ENCODE peak calls at places on chromosomes 11 and 22, in five cellular contexts. Q is activated T-helper 1 cell treated with anti-CD3 and anti-CD28 coated beads, Interleukin-2, amount 50 U/mL, for 16 hours; F is NCI-H2029; X is tibial nerve; E is T1000. Y is an unnamed sample.

GRCh38 chr11:64230985-64231365 is 627 bp downstream of the DNAJC4 start:
- DNase-seq in Q (no peak), F (no peak), X (no peak), E (no peak), Y (no peak)

GRCh38 chr11:129976371-129976770 is 26.3 kb downstream of the PRDM10 start:
- DNase-seq in Q (no peak), F (no peak), X (no peak), E (no peak), Y (no peak)

GRCh38 chr11:92409956-92410355 is 185.3 kb downstream of the FAT3 start:
- DNase-seq in Q (no peak), F (no peak), X (no peak), E (no peak), Y (no peak)

GRCh38 chr11:101617735-101618332 is 34.0 kb upstream of the TRPC6 start:
- DNase-seq in Q (no peak), F (no peak), X (no peak), E (no peak), Y (no peak)

GRCh38 chr22:17093081-17093480 is 8.3 kb downstream of the IL17RA start:
- DNase-seq in Q (no peak), F (no peak), X (no peak), E (no peak), Y (no peak)

GRCh38 chr11:88050247-88050646 is 125.0 kb downstream of the RAB38 start:
- DNase-seq in Q (no peak), F (no peak), X (no peak), E (no peak), Y (no peak)

GRCh38 chr11:117915219-117915618 is 14.0 kb downstream of the TMPRSS13 start:
- DNase-seq in Q (no peak), F (no peak), X (no peak), E (no peak), Y (no peak)

GRCh38 chr11:111449696-111450479 is 62.3 kb downstream of the BTG4 start:
- DNase-seq in Q (no peak), F (no peak), X (no peak), E (no peak), Y (no peak)

GRCh38 chr11:3849297-3849874 is 6.1 kb upstream of the STIM1 start:
- DNase-seq in Q (no peak), F (no peak), X (peak; percentile 78), E (peak; percentile 15), Y (peak; percentile 42)

GRCh38 chr11:1333091-1333772 is 23.8 kb upstream of the TOLLIP start:
- DNase-seq in Q (no peak), F (no peak), X (no peak), E (no peak), Y (no peak)

Y was measured in activated CD4-positive, alpha-beta memory T cell treated with anti-CD3 and anti-CD28 coated beads for 36 hours.